ENCODE peak calls at places on chromosomes 12 and 14, in four cellular contexts. B, Q, M and X are unnamed samples.

GRCh38 chr12:53489242-53489915 is 9.9 kb downstream of the MAP3K12 start:
- DNase-seq in Q (no peak), B (no peak), M (no peak), X (peak; percentile 5)

GRCh38 chr14:24481622-24482324 is 26.3 kb downstream of the CMA1 start:
- DNase-seq in B (peak; percentile 97), Q (peak; percentile 58), M (peak; percentile 17), X (peak; percentile 87)

GRCh38 chr12:95548056-95548538 is 3.2 kb downstream of the USP44 start:
- DNase-seq in B (no peak), M (no peak), Q (peak; percentile 37), X (peak; percentile 67)

GRCh38 chr14:61668267-61668666 is 27.0 kb upstream of the HIF1A start:
- DNase-seq in B (no peak), M (no peak), Q (no peak), X (no peak)

GRCh38 chr14:32576088-32576795 is 247.1 kb downstream of the AKAP6 start:
- DNase-seq in Q (peak; percentile 48), B (peak; percentile 73), M (no peak), X (no peak)

GRCh38 chr12:48994224-48995060 is 4.7 kb downstream of the DDN start:
- DNase-seq in B (no peak), Q (no peak), M (no peak), X (no peak)

GRCh38 chr14:36067428-36068187 is 108.9 kb downstream of the PTCSC3 start:
- DNase-seq in B (no peak), M (no peak), Q (no peak), X (no peak)

GRCh38 chr12:82357845-82358199 is 365 bp downstream of the CCDC59 start:
- DNase-seq in M (no peak), B (peak; percentile 13), Q (peak; percentile 20), X (no peak)

GRCh38 chr12:88658009-88658408 is 77.7 kb upstream of the KITLG start:
- DNase-seq in Q (no peak), M (no peak), B (no peak), X (no peak)
- TF ChIP-seq NR2C2 in Q (no peak), M (no peak), B (no peak), X (no peak)

GRCh38 chr14:94041551-94042346 is 15.6 kb downstream of the OTUB2 start:
- DNase-seq in Q (no peak), B (peak; percentile 75), M (no peak), X (no peak)
- TF ChIP-seq NR2C2 in Q (no peak), B (no peak), M (no peak), X (no peak)

GRCh38 chr14:29426083-29426482 is 501.6 kb downstream of the PRKD1 start:
- DNase-seq in M (no peak), B (no peak), Q (no peak), X (no peak)
- TF ChIP-seq NR2C2 in M (no peak), B (no peak), Q (no peak), X (no peak)

GRCh38 chr12:31491395-31491794 is 99.5 kb downstream of the DENND5B start:
- DNase-seq in M (no peak), Q (no peak), B (no peak), X (no peak)

GRCh38 chr12:31492599-31493196 is 98.2 kb downstream of the DENND5B start:
- DNase-seq in B (no peak), Q (no peak), M (no peak), X (no peak)

GRCh38 chr12:31494455-31494854 is 96.5 kb downstream of the DENND5B start:
- DNase-seq in M (no peak), Q (peak; percentile 6), B (no peak), X (no peak)

GRCh38 chr12:31488737-31489338 is 102.1 kb downstream of the DENND5B start:
- DNase-seq in B (no peak), M (no peak), Q (no peak), X (no peak)

DNA sequence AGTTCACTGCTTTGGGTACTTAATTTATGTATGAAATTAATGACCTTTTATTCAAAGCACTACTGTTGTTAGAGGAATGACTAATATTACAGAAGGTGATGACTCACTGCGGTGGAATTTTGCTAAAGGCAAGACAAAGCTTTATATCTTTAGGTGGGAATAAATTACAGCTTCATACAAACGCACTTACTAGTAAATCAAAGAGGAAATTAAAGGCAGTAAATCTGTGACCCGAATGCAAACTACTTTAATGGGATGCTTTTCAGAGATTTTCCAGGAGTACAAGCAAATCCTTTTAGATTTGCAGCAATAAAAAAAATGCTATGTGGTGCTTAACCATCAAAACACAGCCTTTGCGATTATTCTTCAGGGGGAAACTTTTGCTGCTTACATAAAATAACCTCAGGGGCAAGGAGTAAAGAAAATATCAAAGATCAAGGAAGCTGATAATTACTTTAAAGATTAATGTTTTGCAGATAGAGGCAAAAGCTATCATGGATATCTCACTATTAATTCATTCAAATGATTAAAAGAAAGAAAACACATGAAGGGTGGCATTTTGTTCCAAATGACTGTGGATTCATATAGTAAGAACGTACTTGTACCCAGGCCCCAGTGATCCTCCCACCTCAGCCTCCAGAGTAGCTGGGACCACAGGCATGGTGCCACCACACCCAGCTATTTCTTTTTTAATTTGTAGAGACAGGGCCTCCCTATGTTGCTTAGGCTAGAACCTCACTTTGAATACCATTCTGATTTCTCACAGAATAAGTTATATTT is 98.9 kb downstream of the DENND5B start:
- DNase-seq in Q (no peak), M (no peak), B (peak; percentile 31), X (no peak)
- TF ChIP-seq NR2C2 in Q (no peak), M (no peak), B (no peak), X (no peak)

GRCh38 chr12:64522316-64522715 is 70.4 kb downstream of the TBK1 start:
- DNase-seq in M (no peak), Q (no peak), B (no peak), X (no peak)
- TF ChIP-seq NR2C2 in M (no peak), Q (no peak), B (no peak), X (no peak)

GRCh38 chr12:85725991-85726390 is 110.2 kb downstream of the RASSF9 start:
- DNase-seq in Q (no peak), B (no peak), M (no peak), X (no peak)

GRCh38 chr12:85720308-85721033 is 115.7 kb downstream of the RASSF9 start:
- DNase-seq in B (no peak), M (no peak), Q (no peak), X (no peak)
- TF ChIP-seq NR2C2 in B (no peak), M (no peak), Q (no peak), X (no peak)